ENCODE peak calls at places on chromosomes 11 and 22, in four cellular contexts. H, O, M and K are unnamed samples.

GRCh38 chr11:23932485-23932898 is 564.4 kb upstream of the LUZP2 start:
- DNase-seq in O (no peak), M (no peak), H (no peak), K (no peak)

GRCh38 chr11:88597387-88597786 is 259.9 kb upstream of the CTSC start:
- DNase-seq in M (no peak), O (no peak), H (no peak), K (no peak)

GRCh38 chr11:77879218-77879617 is 58.3 kb downstream of the AAMDC start:
- DNase-seq in H (no peak), O (no peak), M (peak; percentile 74), K (peak; percentile 69)

GRCh38 chr11:72446929-72447753 is 12.8 kb upstream of the CLPB start:
- DNase-seq in O (no peak), H (no peak), M (no peak), K (no peak)

GRCh38 chr22:26229910-26230309 is 60.6 kb downstream of the SEZ6L start:
- DNase-seq in H (no peak), O (no peak), M (no peak), K (no peak)

GRCh38 chr11:47440054-47440476 is 8.9 kb downstream of the RAPSN start:
- DNase-seq in O (no peak), H (no peak), M (no peak), K (no peak)

GRCh38 chr22:38864361-38865191 is 7.4 kb downstream of the CBX6 start:
- DNase-seq in H (no peak), O (no peak), M (peak; percentile 66), K (peak; percentile 62)

GRCh38 chr22:47918936-47919505 is 1156.6 kb downstream of the TBC1D22A start:
- DNase-seq in O (peak; percentile 45), H (no peak), M (no peak), K (no peak)

GRCh38 chr11:119788911-119789560 is 60.0 kb upstream of the NECTIN1 start:
- DNase-seq in H (no peak), M (no peak), O (no peak), K (no peak)

GRCh38 chr11:44133335-44133946 is 38.0 kb downstream of the EXT2 start:
- DNase-seq in H (no peak), M (no peak), O (no peak), K (no peak)

GRCh38 chr11:38169286-38169685 is 1571.2 kb upstream of the RAG2 start:
- DNase-seq in H (no peak), O (no peak), M (no peak), K (no peak)

GRCh38 chr22:41550952-41551491 is 6.8 kb upstream of the POLR3H start:
- DNase-seq in O (no peak), H (no peak), M (no peak), K (no peak)

DNA sequence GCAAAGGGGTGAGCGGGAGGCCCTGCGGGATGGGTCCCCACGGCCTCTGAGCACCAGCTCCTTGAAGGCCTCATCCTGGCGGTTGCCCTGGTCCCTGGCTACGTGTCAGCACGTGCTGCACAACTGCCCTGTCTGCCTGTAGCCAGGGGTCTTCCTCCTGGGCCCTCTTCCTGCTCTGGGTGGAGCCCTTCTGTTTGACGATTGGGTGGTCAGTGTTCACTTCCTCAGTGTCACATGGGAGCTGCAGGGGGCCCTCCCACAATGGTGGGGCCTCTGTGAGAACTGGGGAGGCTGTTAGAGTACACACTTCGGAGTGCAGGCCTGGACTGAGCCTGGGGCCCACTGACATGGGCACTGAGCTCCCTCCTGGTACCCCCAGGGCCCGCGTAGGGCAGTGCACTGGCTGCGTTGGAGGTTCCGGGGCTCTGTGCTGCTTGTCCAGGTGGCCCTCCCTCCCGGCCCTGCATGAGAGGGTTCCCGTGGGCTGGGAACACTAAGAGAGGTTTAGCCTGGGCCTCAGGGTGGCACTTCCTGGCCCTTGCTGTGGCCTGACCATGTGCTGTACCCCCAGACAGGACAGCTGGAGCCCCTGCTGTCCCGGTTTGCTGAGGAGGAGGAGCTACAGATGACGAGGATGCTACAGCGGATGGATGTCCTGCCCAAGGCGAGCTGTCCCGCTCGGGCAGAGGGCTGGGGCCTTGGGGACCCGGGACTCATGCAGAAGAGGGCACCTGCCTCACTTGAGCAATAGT is 13.8 kb downstream of the DGCR6L start:
- DNase-seq in O (peak; percentile 41), M (no peak), H (no peak), K (no peak)
- H3K27ac ChIP-seq in O (no peak overlapping the region), M (no peak overlapping the region), H (no peak overlapping the region), K (no peak overlapping the region)

DNA sequence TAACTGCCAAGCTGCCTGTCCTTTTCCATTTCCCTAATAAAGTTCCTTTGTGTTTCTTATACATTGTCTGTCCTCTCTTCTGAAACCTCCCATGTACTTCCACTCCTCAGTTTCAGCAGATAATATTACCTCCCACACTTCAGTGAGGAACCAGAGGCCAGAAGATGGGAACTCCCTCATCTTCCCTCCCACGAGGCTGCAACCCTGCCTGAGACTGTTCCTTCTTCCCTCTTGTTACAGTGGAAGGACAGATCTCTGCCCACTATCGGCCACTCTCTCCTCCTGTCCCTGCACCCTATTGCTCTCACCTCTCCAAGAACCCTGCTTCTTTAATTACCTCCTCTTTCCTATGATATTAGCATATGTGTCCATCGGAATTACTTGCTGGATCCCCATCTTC is 38.1 kb upstream of the SWAP70 start:
- DNase-seq in H (no peak), M (no peak), O (no peak), K (no peak)
- H3K27ac ChIP-seq in H (no peak overlapping the region), M (no peak overlapping the region), O (no peak overlapping the region), K (peak overlapping the region; percentile 69)

DNA sequence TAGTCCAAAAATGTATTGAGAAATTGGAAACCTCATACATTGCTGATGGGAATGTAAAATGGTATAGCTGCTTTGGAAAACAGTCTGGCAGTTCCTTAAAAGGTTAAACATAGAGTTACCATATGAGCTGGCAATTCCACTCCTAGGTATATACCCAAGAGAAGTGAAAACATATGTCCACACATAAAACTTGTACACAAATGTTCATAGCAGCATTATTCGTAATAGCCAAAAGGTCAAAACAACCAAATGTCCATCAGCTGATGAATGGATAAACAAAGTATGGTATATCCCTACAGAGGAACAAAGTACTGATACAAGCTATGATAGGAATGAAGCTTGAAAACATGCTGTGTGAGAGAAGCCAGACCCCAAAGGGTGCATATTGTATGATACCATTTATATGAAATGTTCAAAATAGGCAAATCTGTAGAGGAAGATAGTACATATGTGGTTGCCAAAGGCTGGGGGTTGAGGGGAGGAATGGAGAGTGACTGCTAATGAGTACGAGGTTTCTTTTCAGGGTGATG is 85.7 kb downstream of the ZBTB16 start:
- DNase-seq in H (no peak), O (no peak), M (no peak), K (no peak)
- H3K27ac ChIP-seq in H (no peak overlapping the region), O (no peak overlapping the region), M (no peak overlapping the region), K (peak overlapping the region; percentile 81)

DNA sequence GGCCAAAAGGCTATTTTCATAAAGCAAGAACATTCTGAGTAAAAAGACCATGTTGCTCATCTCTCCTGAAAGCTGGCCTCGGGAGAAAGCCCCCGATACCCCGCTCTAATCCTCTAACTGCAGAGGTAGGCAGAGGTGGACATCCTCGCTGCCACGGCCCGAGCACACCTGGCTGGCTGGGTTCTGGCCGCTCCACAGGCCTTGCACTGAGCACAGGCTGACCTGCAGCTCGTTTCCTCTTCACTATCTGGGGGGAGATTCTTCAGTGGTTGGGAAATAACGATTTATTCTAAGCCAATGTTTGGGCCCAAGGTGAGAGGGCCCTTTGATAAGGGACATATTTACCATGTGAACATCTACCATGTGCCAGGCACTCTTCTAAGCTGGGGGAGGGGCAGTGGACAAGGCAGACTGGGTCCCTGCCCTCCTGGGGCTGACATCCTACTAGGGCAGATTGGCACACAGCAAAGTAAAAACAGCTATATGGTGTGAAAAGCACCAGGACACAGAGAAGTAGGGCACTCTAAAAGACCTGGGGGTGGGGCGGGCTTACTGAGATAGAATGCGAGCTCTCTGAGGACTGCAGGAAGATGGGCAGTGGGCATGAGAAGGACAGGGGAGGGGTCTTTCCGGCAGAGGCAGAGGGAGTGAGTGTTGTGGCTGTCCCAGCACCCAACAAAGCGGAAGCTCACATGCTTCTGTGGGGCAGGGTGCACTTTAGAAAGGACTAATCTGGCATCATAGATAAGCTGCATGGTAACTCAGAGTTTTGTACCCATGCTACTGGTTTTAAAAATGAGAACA is 65.5 kb upstream of the ARFGAP3 start:
- DNase-seq in M (no peak), H (no peak), O (no peak), K (no peak)
- H3K27ac ChIP-seq in M (no peak overlapping the region), H (no peak overlapping the region), O (no peak overlapping the region), K (peak overlapping the region; percentile 68)

DNA sequence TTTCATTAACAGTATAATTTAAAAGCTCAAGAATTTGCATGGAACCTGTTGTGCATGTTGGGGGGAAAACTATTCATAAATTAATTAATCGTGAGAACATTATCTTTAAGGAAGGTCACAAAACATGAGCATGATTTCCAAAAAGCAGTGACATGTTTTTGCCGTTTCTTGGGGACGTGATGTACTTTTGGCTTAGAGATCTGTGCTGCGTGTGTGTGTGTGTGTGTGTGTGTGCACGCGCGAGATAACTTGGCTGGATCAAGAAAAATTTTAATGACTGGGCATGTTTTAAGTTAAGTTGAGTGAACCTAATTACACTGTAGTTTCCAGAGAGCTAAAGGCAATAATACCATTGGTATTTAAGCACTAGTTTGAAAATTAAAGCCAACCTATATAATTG is 51.4 kb downstream of the ZBTB16 start:
- DNase-seq in H (no peak), O (no peak), M (peak; percentile 63), K (no peak)
- H3K27ac ChIP-seq in H (no peak overlapping the region), O (no peak overlapping the region), M (peak overlapping the region; percentile 80), K (peak overlapping the region; percentile 88)

DNA sequence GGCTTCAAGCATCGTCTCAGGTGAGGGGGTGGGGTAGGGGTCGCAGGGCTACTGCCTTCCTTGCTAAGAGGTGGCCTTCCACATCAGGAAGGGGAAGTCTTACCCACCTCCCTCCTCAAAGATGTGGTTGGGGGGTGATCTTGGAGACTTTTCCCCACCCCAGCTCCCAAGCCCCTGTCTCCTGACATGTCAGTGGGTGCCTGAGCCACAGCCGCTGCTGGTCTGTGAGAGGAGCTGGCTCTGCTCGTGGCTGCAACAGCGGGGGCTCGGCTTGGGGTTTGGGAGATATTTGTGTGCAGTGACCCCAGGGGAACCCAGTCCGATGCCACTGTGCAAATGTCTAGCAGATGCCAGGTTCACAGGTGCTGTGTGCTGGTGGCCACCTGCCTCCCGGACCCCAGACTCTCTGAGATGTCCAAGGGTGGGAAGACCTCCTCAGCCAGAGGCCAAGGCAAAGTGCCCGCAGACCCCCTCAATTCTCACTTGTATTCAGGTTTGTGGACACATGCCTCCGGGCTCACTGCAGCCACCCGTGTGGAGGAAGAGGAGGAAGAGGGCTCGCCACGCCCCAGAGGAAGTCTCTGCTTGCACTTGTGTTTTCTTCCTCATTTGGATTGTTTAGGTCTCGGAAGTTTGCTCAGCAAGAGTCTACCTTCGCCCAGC is 1.9 kb downstream of the KCNQ1 start:
- DNase-seq in H (peak; percentile 7), M (peak; percentile 8), O (no peak), K (no peak)
- H3K27ac ChIP-seq in H (no peak overlapping the region), M (no peak overlapping the region), O (no peak overlapping the region), K (peak overlapping the region; percentile 55)

DNA sequence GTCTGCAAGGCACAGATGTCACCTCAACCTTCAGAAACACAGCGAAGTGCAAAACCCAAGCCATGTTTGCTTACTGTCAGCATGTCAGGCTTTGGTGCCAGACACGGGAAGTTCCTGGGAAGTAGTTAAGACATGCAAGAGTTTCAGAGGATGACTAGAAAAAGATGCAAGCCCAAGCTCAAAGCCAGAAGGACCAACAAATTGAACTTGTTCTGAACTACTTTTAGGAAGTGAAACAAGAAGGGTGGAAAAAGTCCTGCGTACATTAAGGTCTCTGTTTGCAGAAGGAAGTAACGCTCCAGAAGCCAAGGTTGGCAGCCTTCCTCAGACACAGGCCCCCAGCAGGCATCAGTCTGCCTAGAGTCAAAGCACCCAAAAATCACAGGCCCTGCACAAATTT is 2.6 kb downstream of the AP1B1 start:
- DNase-seq in H (peak; percentile 35), O (no peak), M (no peak), K (no peak)
- H3K27ac ChIP-seq in H (no peak overlapping the region), O (no peak overlapping the region), M (no peak overlapping the region), K (peak overlapping the region; percentile 93)

GRCh38 chr11:129815596-129816461 is at the start of gene TMEM45B:
- DNase-seq in M (no peak), O (no peak), H (no peak), K (no peak)
- H3K27ac ChIP-seq in M (no peak within 1 kb of the TSS), O (no peak within 1 kb of the TSS), H (no peak within 1 kb of the TSS), K (no peak within 1 kb of the TSS)

GRCh38 chr11:130051077-130051476 is 18.6 kb upstream of the APLP2 start:
- DNase-seq in M (no peak), O (no peak), H (no peak), K (no peak)
- H3K27ac ChIP-seq in M (no peak overlapping the region), O (no peak overlapping the region), H (no peak overlapping the region), K (no peak overlapping the region)